ENCODE peak calls at places on chromosomes 2 and 18, in six cellular contexts. One of them, this sample, is unnamed.

GRCh38 chr2:102736607-102737409 is 25.0 kb upstream of the TMEM182 start:
- DNase-seq in A172: peak; percentile 34
- DNase-seq in NCI-H1930: peak; percentile 72
- DNase-seq in COR-L47: peak; percentile 58
- DNase-seq in activated CD4-positive, alpha-beta memory T cell treated with anti-CD3 and anti-CD28 coated beads for 36 hours: peak; percentile 89
- DNase-seq in left cardiac atrium: peak; percentile 90
- DNase-seq in this sample: peak; percentile 46

GRCh38 chr2:206260427-206261012 is 13.9 kb upstream of the ZDBF2 start:
- DNase-seq in A172: peak; percentile 61
- DNase-seq in left cardiac atrium: no peak
- DNase-seq in NCI-H1930: no peak
- DNase-seq in activated CD4-positive, alpha-beta memory T cell treated with anti-CD3 and anti-CD28 coated beads for 36 hours: no peak
- DNase-seq in COR-L47: peak; percentile 24
- DNase-seq in this sample: no peak

GRCh38 chr2:44100351-44100750 is 68.3 kb upstream of the PPM1B start:
- DNase-seq in NCI-H1930: no peak
- DNase-seq in A172: peak; percentile 97
- DNase-seq in activated CD4-positive, alpha-beta memory T cell treated with anti-CD3 and anti-CD28 coated beads for 36 hours: no peak
- DNase-seq in left cardiac atrium: peak; percentile 72
- DNase-seq in COR-L47: no peak
- DNase-seq in this sample: no peak

GRCh38 chr2:123015186-123015585 is 1009.9 kb upstream of the CNTNAP5 start:
- DNase-seq in activated CD4-positive, alpha-beta memory T cell treated with anti-CD3 and anti-CD28 coated beads for 36 hours: no peak
- DNase-seq in NCI-H1930: no peak
- DNase-seq in A172: no peak
- DNase-seq in left cardiac atrium: no peak
- DNase-seq in COR-L47: no peak
- DNase-seq in this sample: no peak

GRCh38 chr2:219688560-219689445 is 61.4 kb downstream of the SLC4A3 start:
- DNase-seq in NCI-H1930: no peak
- DNase-seq in COR-L47: no peak
- DNase-seq in left cardiac atrium: no peak
- DNase-seq in activated CD4-positive, alpha-beta memory T cell treated with anti-CD3 and anti-CD28 coated beads for 36 hours: peak; percentile 35
- DNase-seq in A172: peak; percentile 96
- DNase-seq in this sample: no peak

GRCh38 chr2:181054843-181055242 is 74.4 kb downstream of the UBE2E3 start:
- DNase-seq in NCI-H1930: no peak
- DNase-seq in activated CD4-positive, alpha-beta memory T cell treated with anti-CD3 and anti-CD28 coated beads for 36 hours: no peak
- DNase-seq in A172: no peak
- DNase-seq in left cardiac atrium: no peak
- DNase-seq in COR-L47: no peak
- DNase-seq in this sample: no peak

GRCh38 chr18:74175658-74176057 is 27.3 kb downstream of the TIMM21 start:
- DNase-seq in A172: no peak
- DNase-seq in NCI-H1930: no peak
- DNase-seq in activated CD4-positive, alpha-beta memory T cell treated with anti-CD3 and anti-CD28 coated beads for 36 hours: no peak
- DNase-seq in COR-L47: no peak
- DNase-seq in left cardiac atrium: no peak
- DNase-seq in this sample: no peak

GRCh38 chr2:239533917-239534316 is 133.1 kb upstream of the HDAC4 start:
- DNase-seq in A172: no peak
- DNase-seq in activated CD4-positive, alpha-beta memory T cell treated with anti-CD3 and anti-CD28 coated beads for 36 hours: no peak
- DNase-seq in NCI-H1930: no peak
- DNase-seq in COR-L47: no peak
- DNase-seq in left cardiac atrium: peak; percentile 43
- DNase-seq in this sample: no peak

GRCh38 chr2:235055891-235056516 is 104.2 kb downstream of the SH3BP4 start:
- DNase-seq in COR-L47: no peak
- DNase-seq in left cardiac atrium: no peak
- DNase-seq in A172: peak; percentile 33
- DNase-seq in activated CD4-positive, alpha-beta memory T cell treated with anti-CD3 and anti-CD28 coated beads for 36 hours: no peak
- DNase-seq in NCI-H1930: peak; percentile 5
- DNase-seq in this sample: no peak

GRCh38 chr2:65128297-65129190 is 1.4 kb downstream of the RAB1A start:
- DNase-seq in A172: peak; percentile 17
- DNase-seq in NCI-H1930: no peak
- DNase-seq in activated CD4-positive, alpha-beta memory T cell treated with anti-CD3 and anti-CD28 coated beads for 36 hours: peak; percentile 47
- DNase-seq in left cardiac atrium: no peak
- DNase-seq in COR-L47: no peak
- DNase-seq in this sample: no peak

GRCh38 chr2:53786371-53787254 is at the start of the genes ASB3 and ERLEC1:
- DNase-seq in COR-L47: peak; percentile 90
- DNase-seq in activated CD4-positive, alpha-beta memory T cell treated with anti-CD3 and anti-CD28 coated beads for 36 hours: peak; percentile 93
- DNase-seq in left cardiac atrium: peak; percentile 93
- DNase-seq in A172: peak; percentile 79
- DNase-seq in NCI-H1930: peak; percentile 81
- DNase-seq in this sample: peak; percentile 92

GRCh38 chr2:218964041-218964771 is 4.7 kb downstream of the CDK5R2 start:
- DNase-seq in A172: peak; percentile 96
- DNase-seq in NCI-H1930: peak; percentile 37
- DNase-seq in left cardiac atrium: no peak
- DNase-seq in activated CD4-positive, alpha-beta memory T cell treated with anti-CD3 and anti-CD28 coated beads for 36 hours: no peak
- DNase-seq in COR-L47: peak; percentile 48
- DNase-seq in this sample: no peak

GRCh38 chr2:238216651-238217184 is 13.2 kb upstream of the ILKAP start:
- DNase-seq in left cardiac atrium: no peak
- DNase-seq in A172: no peak
- DNase-seq in activated CD4-positive, alpha-beta memory T cell treated with anti-CD3 and anti-CD28 coated beads for 36 hours: no peak
- DNase-seq in COR-L47: no peak
- DNase-seq in NCI-H1930: no peak
- DNase-seq in this sample: no peak

GRCh38 chr18:2979871-2980606 is 32.9 kb downstream of the LPIN2 start:
- DNase-seq in COR-L47: no peak
- DNase-seq in activated CD4-positive, alpha-beta memory T cell treated with anti-CD3 and anti-CD28 coated beads for 36 hours: peak; percentile 61
- DNase-seq in left cardiac atrium: no peak
- DNase-seq in NCI-H1930: no peak
- DNase-seq in A172: no peak
- DNase-seq in this sample: no peak

GRCh38 chr18:22503803-22504202 is 86.1 kb upstream of the CTAGE1 start:
- DNase-seq in activated CD4-positive, alpha-beta memory T cell treated with anti-CD3 and anti-CD28 coated beads for 36 hours: no peak
- DNase-seq in NCI-H1930: no peak
- DNase-seq in COR-L47: no peak
- DNase-seq in left cardiac atrium: peak; percentile 68
- DNase-seq in A172: no peak
- DNase-seq in this sample: no peak

GRCh38 chr18:26293982-26294381 is 67.7 kb downstream of the TAF4B start:
- DNase-seq in A172: no peak
- DNase-seq in left cardiac atrium: no peak
- DNase-seq in activated CD4-positive, alpha-beta memory T cell treated with anti-CD3 and anti-CD28 coated beads for 36 hours: no peak
- DNase-seq in NCI-H1930: no peak
- DNase-seq in COR-L47: no peak
- DNase-seq in this sample: no peak

GRCh38 chr2:210577263-210578071 is 21.1 kb downstream of the CPS1 start:
- DNase-seq in A172: peak; percentile 61
- DNase-seq in left cardiac atrium: no peak
- DNase-seq in NCI-H1930: peak; percentile 10
- DNase-seq in activated CD4-positive, alpha-beta memory T cell treated with anti-CD3 and anti-CD28 coated beads for 36 hours: no peak
- DNase-seq in COR-L47: peak; percentile 57
- DNase-seq in this sample: peak; percentile 5

GRCh38 chr2:132678498-132678897 is 8.5 kb upstream of the LYPD1 start:
- DNase-seq in NCI-H1930: no peak
- DNase-seq in activated CD4-positive, alpha-beta memory T cell treated with anti-CD3 and anti-CD28 coated beads for 36 hours: no peak
- DNase-seq in COR-L47: no peak
- DNase-seq in left cardiac atrium: no peak
- DNase-seq in A172: peak; percentile 34
- DNase-seq in this sample: no peak

This sample was measured in NCI-H1048.